ENCODE peak calls at places on chromosomes 5 and 9, in four cellular contexts. V is MCF 10A, S is OCI-LY7, F is endothelial cell. P is an unnamed sample.

GRCh38 chr9:23117621-23118020 is 671.0 kb downstream of the DMRTA1 start:
- DNase-seq in S (no peak), V (no peak), F (no peak), P (no peak)

GRCh38 chr9:86324308-86324707 is 29.9 kb downstream of the TUT7 start:
- DNase-seq in V (no peak), S (no peak), F (no peak), P (no peak)

GRCh38 chr9:22047596-22047995 is 38.5 kb upstream of the CDKN2B start:
- DNase-seq in S (no peak), F (no peak), V (no peak), P (no peak)

GRCh38 chr9:33143241-33143642 is 23.9 kb downstream of the B4GALT1 start:
- DNase-seq in V (no peak), F (no peak), S (no peak), P (no peak)

GRCh38 chr5:80967500-80968181 is 7.5 kb downstream of the RASGRF2 start:
- DNase-seq in V (peak), S (no peak), F (no peak), P (no peak)

GRCh38 chr5:107331312-107331711 is 339.4 kb downstream of the EFNA5 start:
- DNase-seq in V (no peak), F (no peak), S (no peak), P (no peak)

GRCh38 chr5:96065577-96066385 is 104.1 kb upstream of the ELL2 start:
- DNase-seq in F (no peak), V (no peak), S (no peak), P (no peak)

GRCh38 chr9:111622626-111623025 is 8.5 kb upstream of the DNAJC25 start:
- DNase-seq in V (peak), F (no peak), S (no peak), P (no peak)

GRCh38 chr9:16475257-16475656 is 395.2 kb downstream of the BNC2 start:
- DNase-seq in V (no peak), F (no peak), S (no peak), P (no peak)

GRCh38 chr5:52177193-52177592 is 610.5 kb upstream of the ITGA1 start:
- DNase-seq in F (no peak), V (no peak), S (no peak), P (no peak)

GRCh38 chr5:17720070-17720469 is 85.8 kb downstream of the TAF11L14 start:
- DNase-seq in S (no peak), V (no peak), F (no peak), P (no peak)

GRCh38 chr5:143235423-143235822 is 168.1 kb downstream of the NR3C1 start:
- DNase-seq in V (peak), S (no peak), F (no peak), P (no peak)

GRCh38 chr9:7982907-7983306 is 183.3 kb upstream of the DMAC1 start:
- DNase-seq in F (no peak), V (no peak), S (no peak), P (no peak)

GRCh38 chr9:96619491-96620154 is at the start of gene CDC14B:
- DNase-seq in S (no peak), V (peak), F (peak), P (peak)

GRCh38 chr5:140136624-140137023 is 10.9 kb downstream of the IGIP start:
- DNase-seq in V (no peak), F (no peak), S (no peak), P (peak)

GRCh38 chr9:121780641-121781040 is 129.2 kb downstream of the DAB2IP start:
- DNase-seq in S (no peak), F (no peak), V (no peak), P (peak)

GRCh38 chr5:34030058-34030457 is 13.0 kb downstream of the C1QTNF3 start:
- DNase-seq in S (no peak), F (no peak), V (no peak), P (no peak)

GRCh38 chr9:12695474-12695873 is 2.3 kb downstream of the TYRP1 start:
- DNase-seq in S (no peak), V (no peak), F (no peak), P (no peak)

GRCh38 chr5:139660916-139661814 is 13.0 kb downstream of the CXXC5 start:
- DNase-seq in F (no peak), S (no peak), V (peak), P (peak)

GRCh38 chr9:4741365-4742031 is 496 bp upstream of the AK3 start:
- DNase-seq in S (peak), F (peak), V (peak), P (no peak)

GRCh38 chr5:41154491-41154890 is 58.8 kb downstream of the C6 start:
- DNase-seq in S (no peak), F (no peak), V (no peak), P (no peak)

GRCh38 chr5:177325868-177326381 is 14.2 kb upstream of the MXD3 start:
- DNase-seq in S (no peak), V (no peak), F (no peak), P (no peak)

GRCh38 chr5:174229068-174229467 is 183.6 kb downstream of the NSG2 start:
- DNase-seq in S (no peak), V (no peak), F (no peak), P (no peak)

GRCh38 chr9:92177591-92177990 is 62.4 kb upstream of the SPTLC1 start:
- DNase-seq in S (no peak), V (no peak), F (no peak), P (peak)

GRCh38 chr9:92176800-92177185 is 61.6 kb upstream of the SPTLC1 start:
- DNase-seq in S (no peak), V (no peak), F (no peak), P (peak)

GRCh38 chr9:92175441-92175840 is 60.2 kb upstream of the SPTLC1 start:
- DNase-seq in F (no peak), S (no peak), V (no peak), P (peak)

GRCh38 chr9:92173318-92173717 is 58.1 kb upstream of the SPTLC1 start:
- DNase-seq in S (peak), V (no peak), F (no peak), P (no peak)

GRCh38 chr9:92176068-92176799 is 61.0 kb upstream of the SPTLC1 start:
- DNase-seq in V (no peak), F (no peak), S (peak), P (peak)
- TF ChIP-seq CTCF in V (peak), F (no peak), S (peak), P (peak)

DNA sequence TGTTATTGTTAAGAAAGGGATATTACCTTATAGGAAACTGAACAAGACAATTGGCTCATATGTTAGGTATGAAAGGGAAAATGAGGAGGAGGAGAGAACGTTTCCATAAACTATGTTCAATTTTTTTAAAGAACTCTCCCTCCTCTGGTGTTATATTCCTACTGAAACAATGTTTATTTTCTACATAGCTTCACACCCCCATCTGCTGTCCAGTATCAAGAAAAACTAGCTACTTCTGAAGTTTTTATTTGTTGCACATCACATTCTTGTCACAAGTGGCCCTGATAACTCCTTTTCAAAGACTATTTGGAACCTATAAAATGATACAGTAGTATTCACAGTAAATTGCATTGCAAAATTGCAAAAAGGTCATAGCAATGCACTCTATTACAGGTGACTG is 223.4 kb upstream of the FAM174A start:
- DNase-seq in V (no peak), S (no peak), F (no peak), P (no peak)
- TF ChIP-seq CTCF in V (peak), S (no peak), F (no peak), P (no peak)

DNA sequence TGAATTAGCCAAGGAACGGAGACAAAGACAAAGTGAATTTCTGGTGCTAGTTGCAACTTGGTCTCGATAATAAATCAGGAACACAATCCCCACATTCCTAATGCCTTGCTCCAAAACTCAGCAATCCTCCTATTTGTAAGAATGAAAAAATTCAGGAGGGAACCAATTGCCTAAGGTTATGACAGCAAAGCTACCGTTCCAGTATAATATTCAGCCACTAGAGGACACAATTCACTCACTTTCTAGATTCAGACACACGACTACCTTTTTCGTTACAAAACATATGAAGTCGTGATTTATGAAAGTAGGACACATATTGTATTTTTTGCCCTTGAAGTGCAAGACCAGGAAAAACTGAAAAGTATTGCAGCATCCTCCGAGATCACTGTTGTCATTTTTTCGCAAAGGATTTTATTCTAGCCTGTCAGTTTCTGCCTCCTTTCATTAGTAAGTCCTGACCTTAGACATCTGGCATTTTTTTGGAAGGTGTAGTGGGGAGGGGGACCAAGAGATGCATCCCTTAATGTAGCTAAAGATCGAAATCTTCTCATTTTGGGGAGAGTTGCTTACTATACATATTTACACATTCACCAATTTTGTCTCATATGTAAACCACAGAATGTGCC is 133.1 kb downstream of the DOCK8 start:
- DNase-seq in F (no peak), V (peak), S (peak), P (no peak)
- TF ChIP-seq CTCF in F (peak), V (peak), S (peak), P (peak)

GRCh38 chr9:10268500-10269485 is 344.0 kb downstream of the PTPRD start:
- DNase-seq in V (peak), F (peak), S (peak), P (no peak)
- TF ChIP-seq CTCF in V (peak), F (peak), S (peak), P (peak)

GRCh38 chr5:78908173-78908901 is 76.8 kb downstream of the ARSB start:
- DNase-seq in V (no peak), F (peak), S (no peak), P (no peak)
- TF ChIP-seq CTCF in V (no peak), F (no peak), S (no peak), P (no peak)

DNA sequence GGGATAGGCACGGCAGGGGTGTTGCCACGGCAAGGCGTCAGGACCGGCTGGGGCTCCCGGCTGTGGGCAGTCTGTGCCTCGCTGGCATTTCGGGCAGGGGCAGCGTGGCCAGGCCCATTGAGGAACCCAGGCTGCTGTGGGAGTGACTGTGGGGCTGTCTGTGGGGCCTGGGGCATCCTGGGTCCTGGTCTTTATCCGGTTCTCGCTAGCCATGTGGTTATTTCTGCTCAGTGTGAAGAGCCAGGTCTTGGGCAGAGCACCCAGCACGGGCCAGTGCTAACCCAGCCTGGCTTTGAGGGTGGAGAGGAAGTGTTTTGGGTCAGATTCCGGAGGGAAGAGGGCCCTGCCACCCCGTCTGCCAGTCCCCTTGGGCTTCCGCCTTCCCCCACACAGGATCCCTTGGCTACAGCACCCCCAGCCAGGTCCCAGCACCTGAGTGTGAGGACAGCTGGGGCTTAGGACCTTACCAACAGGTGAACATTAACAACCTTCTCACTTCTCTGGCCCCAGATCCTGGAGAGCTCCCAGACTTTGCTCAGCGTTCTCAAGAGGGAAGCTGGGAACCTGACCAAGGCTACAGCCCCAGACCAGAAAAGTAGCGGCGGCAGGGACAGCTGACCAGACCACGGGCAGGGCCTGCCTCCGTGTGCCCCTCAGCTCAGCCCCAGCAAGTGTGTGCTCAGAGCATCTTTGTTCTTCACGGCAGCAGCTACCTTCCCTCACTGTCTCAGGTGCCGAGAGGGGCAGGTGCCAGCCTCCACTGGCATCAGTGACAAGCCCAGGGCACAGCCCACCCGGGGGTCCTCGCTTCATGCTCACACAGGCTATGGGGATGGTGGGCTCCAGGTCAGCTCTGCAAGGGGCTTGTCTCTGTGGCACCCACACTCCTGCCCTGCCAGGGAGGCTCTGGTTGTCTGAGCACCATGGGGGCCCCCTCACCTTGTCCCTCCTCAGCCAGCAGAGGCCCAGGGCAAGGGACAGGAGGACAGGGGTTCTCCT is 1.1 kb downstream of the SSNA1 start:
- DNase-seq in F (no peak), S (no peak), V (no peak), P (no peak)
- TF ChIP-seq CTCF in F (no peak), S (no peak), V (no peak), P (no peak)

GRCh38 chr9:73349476-73349875 is 197.8 kb downstream of the ANXA1 start:
- DNase-seq in V (no peak), F (no peak), S (no peak), P (no peak)

GRCh38 chr9:73347123-73347522 is 195.5 kb downstream of the ANXA1 start:
- DNase-seq in S (no peak), V (no peak), F (no peak), P (no peak)

GRCh38 chr9:73348485-73348884 is 196.8 kb downstream of the ANXA1 start:
- DNase-seq in F (peak), S (no peak), V (peak), P (no peak)

GRCh38 chr9:73347720-73348119 is 196.1 kb downstream of the ANXA1 start:
- DNase-seq in V (no peak), F (no peak), S (no peak), P (no peak)

DNA sequence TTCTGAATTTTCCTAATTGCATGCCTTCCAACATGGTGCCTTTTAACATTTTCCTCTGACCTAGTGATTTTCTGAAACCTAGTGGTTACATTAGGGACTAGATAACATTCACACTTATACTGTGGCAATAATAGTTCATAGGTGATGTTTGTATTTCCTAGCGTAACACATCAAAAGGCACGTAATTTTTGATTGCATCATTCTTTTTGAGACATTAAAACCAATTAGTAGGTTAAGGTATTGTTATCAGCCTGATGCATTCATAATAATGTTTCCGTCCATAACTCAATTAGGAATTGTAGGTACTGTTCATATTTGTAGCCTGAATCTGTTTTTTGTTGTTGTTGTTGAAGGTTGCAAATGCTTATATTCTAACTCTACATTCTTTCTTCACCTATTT is 192.4 kb downstream of the ANXA1 start:
- DNase-seq in V (no peak), F (no peak), S (no peak), P (no peak)
- TF ChIP-seq CTCF in V (no peak), F (no peak), S (no peak), P (no peak)

DNA sequence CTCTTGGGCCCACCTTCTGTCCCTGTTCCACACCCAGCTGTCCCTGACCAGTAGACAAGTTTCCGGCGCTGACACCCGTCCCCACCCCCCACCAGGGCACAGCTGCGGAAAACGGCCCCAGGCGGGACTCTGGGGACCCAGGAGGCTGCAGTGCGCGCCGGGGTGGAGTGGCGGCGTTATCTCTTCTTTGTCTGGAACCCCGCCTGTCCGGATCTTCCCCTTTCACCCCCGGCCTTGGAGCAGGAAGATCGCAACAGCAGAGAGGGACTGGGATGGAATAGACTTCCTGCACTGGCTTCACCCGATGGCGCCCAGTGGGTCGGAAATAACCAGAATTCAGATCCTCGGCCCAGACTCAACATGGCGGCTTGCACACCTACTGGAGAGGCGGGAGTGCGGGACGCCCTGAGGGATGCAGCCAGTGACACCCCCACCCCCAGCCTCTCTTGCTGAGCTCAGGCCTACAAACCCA is 4.7 kb downstream of the PAX5 start:
- DNase-seq in V (no peak), F (no peak), S (peak), P (no peak)
- TF ChIP-seq CTCF in V (no peak), F (no peak), S (peak), P (no peak)

P was measured in osteocyte.